ENCODE peak calls at places on chromosome 20, in ten cellular contexts. Y is IMR-90, V is HTR-8/SVneo, F is cardiac fibroblast, W is NCI-H774, B is erythroblast, A is endothelial cell, J is cardiac muscle cell, X is A673, S is fibroblast of gingiva. Z is an unnamed sample.

GRCh38 chr20:41029150-41029872 is 689 bp downstream of the TOP1 start:
- DNase-seq in B (peak), X (peak), W (no peak), F (peak), A (peak), V (peak), Y (no peak), J (peak), S (no peak), Z (peak)

GRCh38 chr20:61746781-61747180 is 318.9 kb downstream of the TAF4 start:
- DNase-seq in F (no peak), Y (no peak), S (no peak), X (no peak), J (no peak), W (no peak), V (no peak), A (no peak), B (no peak), Z (no peak)

GRCh38 chr20:50014570-50015562 is 32.1 kb downstream of the SNAI1 start:
- DNase-seq in Y (no peak), V (no peak), X (no peak), J (no peak), S (no peak), W (no peak), B (no peak), A (peak), F (no peak), Z (no peak)

GRCh38 chr20:16393836-16394235 is 179.4 kb downstream of the KIF16B start:
- DNase-seq in A (no peak), X (no peak), V (no peak), J (no peak), B (no peak), Y (no peak), S (no peak), F (no peak), W (no peak), Z (no peak)

GRCh38 chr20:62165762-62166399 is 16.9 kb upstream of the MTG2 start:
- DNase-seq in X (peak), F (peak), A (no peak), J (no peak), W (no peak), B (no peak), S (no peak), Y (no peak), V (no peak), Z (no peak)

GRCh38 chr20:57714409-57715267 is 4.8 kb upstream of the PMEPA1 start:
- DNase-seq in J (no peak), A (no peak), F (peak), Y (peak), B (no peak), W (no peak), X (no peak), S (peak), V (peak), Z (no peak)

GRCh38 chr20:9514461-9515210 is at the start of gene LAMP5:
- DNase-seq in B (no peak), X (peak), Y (peak), A (peak), F (no peak), J (peak), S (peak), W (no peak), V (no peak), Z (peak)

GRCh38 chr20:10648651-10649050 is 25.1 kb downstream of the JAG1 start:
- DNase-seq in A (no peak), W (no peak), S (peak), X (no peak), B (no peak), F (peak), Y (peak), V (no peak), J (no peak), Z (no peak)

GRCh38 chr20:36017034-36017951 is 48.9 kb downstream of the CNBD2 start:
- DNase-seq in F (peak), W (no peak), S (peak), B (no peak), A (no peak), V (peak), Y (peak), X (peak), J (no peak), Z (no peak)

Z was measured in HuH-7.5.